ENCODE peak calls at places on chromosomes 2 and 18, in nine cellular contexts. F is neural progenitor cell; O is T-cell; M is naive B cell; R is HEK293T; S is activated naive CD4-positive, alpha-beta T cell; U is iris pigment epithelial cell; I is stimulated activated CD8-positive, alpha-beta memory T cell treated with anti-CD3 and anti-CD28 coated beads, Interleukin-12 subunit alpha, Interleukin-12 subunit beta, amount 100 ng/mL, for 1 hour; E is natural killer cell. Q is an unnamed sample.

GRCh38 chr18:9734189-9734588 is 26.1 kb downstream of the RAB31 start:
- DNase-seq in F (no peak), O (no peak), M (no peak), R (no peak), S (no peak), U (no peak), I (no peak), E (no peak), Q (no peak)

GRCh38 chr18:52570975-52571374 is 231.0 kb downstream of the DCC start:
- DNase-seq in F (no peak), O (no peak), M (no peak), R (no peak), S (no peak), U (no peak), I (no peak), E (no peak), Q (no peak)

GRCh38 chr2:168256448-168256847 is 9.1 kb upstream of the STK39 start:
- DNase-seq in F (no peak), O (no peak), M (no peak), R (no peak), S (no peak), U (no peak), I (no peak), E (no peak), Q (no peak)

GRCh38 chr2:177585234-177585863 is 192.8 kb downstream of the AGPS start:
- DNase-seq in F (no peak), O (no peak), M (no peak), R (no peak), S (no peak), U (no peak), I (no peak), E (no peak), Q (no peak)

GRCh38 chr2:23446916-23447315 is 61.9 kb downstream of the KLHL29 start:
- DNase-seq in F (no peak), O (no peak), M (no peak), R (no peak), S (no peak), U (no peak), I (no peak), E (no peak), Q (no peak)

GRCh38 chr18:48166971-48167370 is 236.5 kb upstream of the SMAD2 start:
- DNase-seq in F (no peak), O (no peak), M (no peak), R (no peak), S (no peak), U (no peak), I (no peak), E (no peak), Q (no peak)

GRCh38 chr18:58785171-58785805 is 79.4 kb upstream of the ZNF532 start:
- DNase-seq in F (no peak), O (no peak), M (no peak), R (no peak), S (no peak), U (peak; percentile 73), I (no peak), E (no peak), Q (no peak)

GRCh38 chr2:109264595-109265328 is 135.8 kb downstream of the SH3RF3 start:
- DNase-seq in F (no peak), O (no peak), M (no peak), R (no peak), S (no peak), U (peak; percentile 70), I (no peak), E (no peak), Q (no peak)

GRCh38 chr2:207313947-207314346 is 148.2 kb upstream of the KLF7 start:
- DNase-seq in F (no peak), O (no peak), M (no peak), R (no peak), S (no peak), U (no peak), I (no peak), E (no peak), Q (no peak)

GRCh38 chr2:241376808-241377207 is 20.7 kb downstream of the FARP2 start:
- DNase-seq in F (no peak), O (no peak), M (no peak), R (no peak), S (no peak), U (no peak), I (no peak), E (no peak), Q (no peak)

GRCh38 chr2:42795871-42796301 is 3.5 kb upstream of the HAAO start:
- DNase-seq in F (no peak), O (no peak), M (no peak), R (no peak), S (no peak), U (peak; percentile 33), I (no peak), E (no peak), Q (no peak)

GRCh38 chr2:39948016-39948719 is 169.1 kb upstream of the THUMPD2 start:
- DNase-seq in F (no peak), O (no peak), M (no peak), R (no peak), S (no peak), U (no peak), I (no peak), E (no peak), Q (no peak)

GRCh38 chr18:4077204-4077603 is 377.9 kb downstream of the DLGAP1 start:
- DNase-seq in F (no peak), O (no peak), M (no peak), R (no peak), S (no peak), U (no peak), I (no peak), E (no peak), Q (no peak)

GRCh38 chr2:109214651-109215371 is 85.8 kb downstream of the SH3RF3 start:
- DNase-seq in F (no peak), O (no peak), M (no peak), R (no peak), S (no peak), U (no peak), I (no peak), E (no peak), Q (no peak)

GRCh38 chr2:230930928-230931555 is 6.0 kb upstream of the GPR55 start:
- DNase-seq in F (no peak), O (no peak), M (no peak), R (no peak), S (no peak), U (no peak), I (no peak), E (no peak), Q (no peak)

GRCh38 chr2:161044937-161045336 is 115.3 kb upstream of the TANK start:
- DNase-seq in F (no peak), O (no peak), M (no peak), R (no peak), S (no peak), U (peak; percentile 61), I (no peak), E (no peak), Q (no peak)

GRCh38 chr2:30488012-30488659 is 41.1 kb downstream of the LCLAT1 start:
- DNase-seq in F (no peak), O (no peak), M (no peak), R (no peak), S (no peak), U (peak; percentile 22), I (no peak), E (no peak), Q (no peak)

GRCh38 chr2:3483227-3483985 is 35.9 kb downstream of the ADI1 start:
- DNase-seq in F (peak; percentile 42), O (no peak), M (no peak), R (no peak), S (no peak), U (peak; percentile 57), I (no peak), E (no peak), Q (no peak)

GRCh38 chr2:46136481-46136880 is 160.7 kb upstream of the EPAS1 start:
- DNase-seq in F (no peak), O (no peak), M (no peak), R (no peak), S (no peak), U (no peak), I (no peak), E (no peak), Q (no peak)